ENCODE peak calls at places on chromosome 17, in eight cellular contexts. H is renal cortical epithelial cell, Y is colonic mucosa, U is BJ, T is iPS-NIHi11, B is upper lobe of right lung, R is progenitor cell of endocrine pancreas, G is left ventricle myocardium superior. P is an unnamed sample.

GRCh38 chr17:19753661-19754463 is 5.8 kb upstream of the ALDH3A1 start:
- DNase-seq in H (peak), Y (peak), U (no peak), T (peak), B (peak), R (no peak), G (peak), P (no peak)

GRCh38 chr17:45311762-45312476 is 4.9 kb downstream of the MAP3K14 start:
- DNase-seq in H (peak), Y (peak), U (no peak), T (no peak), B (peak), R (no peak), G (peak), P (no peak)

GRCh38 chr17:50201226-50201854 is at the start of gene COL1A1:
- DNase-seq in H (no peak), Y (peak), U (no peak), T (peak), B (peak), R (no peak), G (peak), P (no peak)

GRCh38 chr17:13030459-13031305 is 12.9 kb upstream of the ELAC2 start:
- DNase-seq in H (peak), Y (peak), U (no peak), T (peak), B (no peak), R (peak), G (no peak), P (peak)

GRCh38 chr17:7703584-7704574 is 1.1 kb upstream of the EFNB3 start:
- DNase-seq in H (peak), Y (no peak), U (no peak), T (peak), B (no peak), R (peak), G (no peak), P (peak)

GRCh38 chr17:11292491-11292890 is 51.5 kb downstream of the SHISA6 start:
- DNase-seq in H (no peak), Y (no peak), U (no peak), T (no peak), B (no peak), R (no peak), G (no peak), P (peak)

GRCh38 chr17:1880851-1881630 is 51.2 kb downstream of the RPA1 start:
- DNase-seq in H (no peak), Y (no peak), U (no peak), T (no peak), B (peak), R (no peak), G (no peak), P (no peak)

GRCh38 chr17:39069114-39069756 is 82.2 kb downstream of the PLXDC1 start:
- DNase-seq in H (peak), Y (no peak), U (no peak), T (peak), B (no peak), R (no peak), G (no peak), P (no peak)

GRCh38 chr17:82218349-82219075 is 5.9 kb upstream of the CCDC57 start:
- DNase-seq in H (no peak), Y (no peak), U (no peak), T (no peak), B (no peak), R (no peak), G (no peak), P (no peak)

GRCh38 chr17:67615736-67616135 is 102.0 kb upstream of the NOL11 start:
- DNase-seq in H (no peak), Y (no peak), U (no peak), T (no peak), B (no peak), R (no peak), G (no peak), P (no peak)

GRCh38 chr17:77049440-77049839 is 91.3 kb upstream of the SEC14L1 start:
- DNase-seq in H (no peak), Y (no peak), U (no peak), T (no peak), B (no peak), R (no peak), G (no peak), P (no peak)